ENCODE peak calls at places on chromosome 1, in ten cellular contexts. Y is RWPE1, M is tibial artery, H is glutamatergic neuron, F is heart right ventricle, V is fibroblast of lung, N is mammary epithelial cell, G is lung, O is ovary, W is coronary artery. P is an unnamed sample.

GRCh38 chr1:225879521-225880209 is 2.5 kb downstream of the TMEM63A start:
- DNase-seq in Y (no peak), M (no peak), H (no peak), F (no peak), V (no peak), N (peak), G (no peak), O (no peak), W (no peak), P (no peak)

GRCh38 chr1:167068761-167069160 is 21.4 kb downstream of the GPA33 start:
- DNase-seq in Y (no peak), M (no peak), H (no peak), F (no peak), V (no peak), N (no peak), G (no peak), O (no peak), W (no peak), P (no peak)

GRCh38 chr1:226629210-226629895 is 80.8 kb downstream of the STUM start:
- DNase-seq in Y (no peak), M (peak), H (no peak), F (no peak), V (no peak), N (no peak), G (no peak), O (peak), W (peak), P (no peak)

GRCh38 chr1:235100124-235100801 is 28.4 kb downstream of the TOMM20 start:
- DNase-seq in Y (no peak), M (no peak), H (peak), F (peak), V (peak), N (no peak), G (no peak), O (peak), W (no peak), P (no peak)

GRCh38 chr1:33161061-33161681 is 20.7 kb downstream of the TRIM62 start:
- DNase-seq in Y (no peak), M (no peak), H (no peak), F (peak), V (peak), N (no peak), G (no peak), O (peak), W (no peak), P (peak)

GRCh38 chr1:109622895-109623294 is 3.3 kb downstream of the AMPD2 start:
- DNase-seq in Y (no peak), M (no peak), H (no peak), F (no peak), V (no peak), N (no peak), G (no peak), O (no peak), W (no peak), P (no peak)

GRCh38 chr1:236039736-236040670 is 24.9 kb downstream of the NID1 start:
- DNase-seq in Y (no peak), M (peak), H (no peak), F (peak), V (peak), N (no peak), G (peak), O (no peak), W (no peak), P (no peak)

GRCh38 chr1:219476716-219477115 is 136.2 kb downstream of the ZC3H11B start:
- DNase-seq in Y (no peak), M (no peak), H (no peak), F (no peak), V (no peak), N (no peak), G (no peak), O (no peak), W (no peak), P (no peak)

GRCh38 chr1:111743679-111744101 is 4.5 kb upstream of the INKA2 start:
- DNase-seq in Y (no peak), M (no peak), H (no peak), F (no peak), V (peak), N (no peak), G (no peak), O (no peak), W (no peak), P (no peak)

GRCh38 chr1:207259391-207259790 is 62.1 kb upstream of the CD55 start:
- DNase-seq in Y (no peak), M (no peak), H (no peak), F (peak), V (peak), N (peak), G (no peak), O (no peak), W (no peak), P (no peak)

GRCh38 chr1:164823486-164824279 is 264.7 kb downstream of the PBX1 start:
- DNase-seq in Y (no peak), M (no peak), H (no peak), F (peak), V (peak), N (no peak), G (no peak), O (no peak), W (no peak), P (no peak)

GRCh38 chr1:108609483-108610066 is 49.7 kb downstream of the EEIG2 start:
- DNase-seq in Y (no peak), M (no peak), H (no peak), F (peak), V (no peak), N (no peak), G (no peak), O (peak), W (no peak), P (no peak)

GRCh38 chr1:189616893-189617292 is 860.8 kb downstream of the BRINP3 start:
- DNase-seq in Y (peak), M (no peak), H (no peak), F (no peak), V (peak), N (peak), G (no peak), O (no peak), W (no peak), P (no peak)

DNA sequence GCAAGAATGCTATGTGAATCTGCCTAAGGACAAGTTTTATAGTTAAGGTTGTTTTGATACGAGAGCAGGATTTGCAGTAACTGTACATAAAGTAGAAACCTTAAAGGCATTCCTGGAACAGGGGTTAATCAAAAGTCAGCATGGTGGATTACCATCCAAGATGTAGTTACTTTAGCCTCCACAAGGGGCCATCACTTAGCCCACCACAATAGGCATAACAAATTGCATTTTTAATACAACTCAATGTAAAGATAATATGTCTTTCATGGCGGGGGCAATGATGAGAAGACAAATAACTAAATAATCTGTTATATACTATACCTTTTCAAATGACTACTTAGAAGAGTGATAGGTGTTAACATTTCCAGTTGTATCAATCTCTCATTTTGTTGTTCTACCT is 611.2 kb upstream of the ADGRL4 start:
- DNase-seq in Y (no peak), M (no peak), H (no peak), F (no peak), V (no peak), N (no peak), G (no peak), O (no peak), W (no peak), P (no peak)
- TF ChIP-seq CTCF in Y (no peak), M (no peak), H (peak), F (no peak), V (peak), N (peak), G (no peak), O (no peak), W (no peak), P (peak)

DNA sequence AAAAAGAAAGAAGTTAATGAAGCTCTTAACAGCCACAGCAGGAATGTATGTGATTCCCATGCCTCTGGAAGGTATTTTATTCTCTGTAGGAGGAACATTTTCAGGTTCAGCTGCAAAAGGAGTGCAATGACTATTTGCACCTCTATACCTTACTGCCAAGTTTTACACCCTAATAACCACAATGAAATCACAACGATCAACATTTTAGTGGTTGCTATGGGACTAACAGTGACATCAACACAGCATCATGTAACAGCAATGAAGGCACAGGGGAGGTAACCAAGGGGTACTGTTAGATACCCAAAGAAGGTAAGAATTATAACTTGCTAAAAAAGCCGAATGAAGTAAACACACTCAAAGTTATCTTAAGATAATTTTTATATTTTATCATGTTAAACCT is 116.3 kb upstream of the HP1BP3 start:
- DNase-seq in Y (peak), M (no peak), H (no peak), F (no peak), V (no peak), N (peak), G (no peak), O (no peak), W (no peak), P (no peak)
- TF ChIP-seq CTCF in Y (no peak), M (no peak), H (no peak), F (no peak), V (no peak), N (no peak), G (no peak), O (no peak), W (no peak), P (no peak)

DNA sequence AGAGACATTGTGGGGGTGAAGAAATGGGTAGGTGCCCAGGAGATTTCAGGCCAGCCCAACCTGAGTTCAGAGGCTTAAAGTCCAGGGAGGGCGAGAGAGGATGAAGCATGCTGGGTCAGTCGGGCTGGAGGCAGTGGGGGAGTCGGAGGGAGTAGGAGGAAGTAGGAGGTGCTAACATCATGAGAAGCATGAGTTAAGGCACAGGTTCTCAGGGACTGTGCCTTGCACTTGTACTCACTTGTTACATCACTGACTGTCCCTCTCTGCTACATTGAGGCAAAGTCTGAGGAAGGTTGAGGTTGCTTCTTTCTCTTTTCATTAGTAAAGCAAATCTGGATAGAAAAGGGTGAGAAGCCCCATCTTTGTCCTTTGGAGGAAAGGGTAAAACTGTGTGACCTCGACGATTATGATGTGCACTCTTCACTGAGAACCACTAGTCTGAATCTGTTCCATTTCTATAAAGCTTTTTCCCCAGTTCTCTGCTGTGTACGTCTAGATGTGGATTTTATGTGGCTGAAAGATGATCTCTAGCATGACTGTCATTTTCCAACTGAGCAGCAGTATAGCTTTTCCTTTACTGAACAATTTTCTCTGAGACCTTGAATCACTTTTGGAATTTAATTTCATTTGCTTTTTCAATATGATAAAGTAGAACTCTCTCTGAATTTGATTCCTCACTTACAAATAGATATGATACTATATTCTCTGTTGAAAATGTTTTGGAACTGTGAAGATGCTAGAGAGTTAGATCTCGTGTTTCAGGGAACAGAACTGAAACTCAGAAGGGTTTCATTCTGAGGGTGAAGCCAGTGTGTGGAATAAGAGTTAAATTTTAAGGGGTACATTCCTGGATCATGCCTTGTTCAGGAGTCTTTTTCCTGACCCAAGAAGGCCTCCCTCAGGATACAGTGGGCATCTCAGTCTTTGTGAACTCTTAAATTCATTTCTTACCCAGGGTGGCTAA is 94.6 kb downstream of the FGGY start:
- DNase-seq in Y (no peak), M (no peak), H (no peak), F (no peak), V (no peak), N (no peak), G (no peak), O (no peak), W (no peak), P (no peak)
- TF ChIP-seq CTCF in Y (no peak), M (no peak), H (no peak), F (no peak), V (no peak), N (no peak), G (no peak), O (no peak), W (no peak), P (no peak)

GRCh38 chr1:156773607-156774006 is 6.3 kb downstream of the PRCC start:
- DNase-seq in Y (no peak), M (no peak), H (no peak), F (no peak), V (no peak), N (no peak), G (no peak), O (no peak), W (no peak), P (no peak)
- TF ChIP-seq CTCF in Y (no peak), M (no peak), H (peak), F (no peak), V (no peak), N (no peak), G (no peak), O (no peak), W (no peak), P (peak)

DNA sequence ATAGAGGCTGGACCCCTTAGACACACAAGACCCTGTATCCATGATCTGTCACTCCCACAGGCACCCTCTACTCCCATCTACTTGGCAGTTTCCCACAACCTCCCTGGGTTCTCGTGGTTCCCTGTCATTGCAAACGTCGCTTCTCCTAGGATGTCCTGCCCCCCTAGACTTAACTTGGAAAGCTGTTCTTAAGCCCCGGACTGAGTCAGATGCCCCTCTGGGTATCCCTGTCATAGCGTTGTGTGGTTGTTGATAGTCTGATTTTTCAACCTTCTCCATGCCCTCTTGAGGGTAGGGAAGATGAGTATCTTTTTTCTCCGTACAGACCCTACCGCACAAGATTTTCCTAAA is 11.8 kb downstream of the RCC1 start:
- DNase-seq in Y (no peak), M (no peak), H (no peak), F (no peak), V (no peak), N (no peak), G (no peak), O (no peak), W (no peak), P (no peak)
- TF ChIP-seq CTCF in Y (no peak), M (no peak), H (no peak), F (no peak), V (no peak), N (no peak), G (no peak), O (no peak), W (no peak), P (no peak)

P was measured in neural crest cell.